ENCODE peak calls at places on chromosomes 5 and 9, in nine cellular contexts. V is AG10803; L is brain microvascular endothelial cell; K is left colon; S is effector memory CD8-positive, alpha-beta T cell; E is hepatic stellate cell; N is heart right ventricle; C is colonic mucosa; F is OCI-M1. O is an unnamed sample.

GRCh38 chr5:163626904-163627434 is 121.5 kb downstream of the MAT2B start:
- DNase-seq in N (no peak), S (no peak), V (no peak), F (no peak), E (no peak), L (no peak), K (no peak), C (no peak), O (no peak)

GRCh38 chr5:60632153-60632552 is 67.8 kb downstream of the DEPDC1B start:
- DNase-seq in N (no peak), E (no peak), S (no peak), V (no peak), L (no peak), F (no peak), C (no peak), K (no peak), O (no peak)

GRCh38 chr9:79012561-79012960 is 559.2 kb upstream of the TLE4 start:
- DNase-seq in N (no peak), F (no peak), L (peak; percentile 37), C (no peak), E (no peak), K (no peak), V (peak; percentile 60), S (no peak), O (no peak)

GRCh38 chr5:1718669-1719068 is 81.0 kb downstream of the MRPL36 start:
- DNase-seq in S (no peak), F (peak; percentile 47), V (no peak), C (no peak), L (no peak), E (no peak), K (no peak), N (no peak), O (no peak)

GRCh38 chr5:57675236-57675635 is 192.6 kb upstream of the ACTBL2 start:
- DNase-seq in L (no peak), V (peak; percentile 20), N (no peak), C (no peak), F (no peak), E (no peak), K (no peak), S (no peak), O (no peak)

GRCh38 chr5:52876456-52876855 is 88.7 kb downstream of the ITGA1 start:
- DNase-seq in C (no peak), L (peak; percentile 83), F (no peak), K (no peak), S (no peak), N (no peak), E (peak; percentile 33), V (no peak), O (no peak)

GRCh38 chr9:74245871-74246552 is 251.1 kb upstream of the RORB start:
- DNase-seq in S (no peak), V (no peak), L (no peak), K (no peak), E (no peak), N (no peak), C (no peak), F (no peak), O (no peak)

GRCh38 chr5:89827960-89828359 is 581.6 kb downstream of the CETN3 start:
- DNase-seq in K (no peak), L (no peak), E (no peak), S (no peak), N (no peak), F (no peak), V (no peak), C (no peak), O (no peak)

GRCh38 chr5:36759117-36759516 is 117.5 kb upstream of the NIPBL start:
- DNase-seq in L (no peak), C (no peak), S (no peak), K (no peak), F (no peak), N (no peak), V (no peak), E (no peak), O (no peak)

GRCh38 chr5:167315762-167316161 is 975.7 kb upstream of the WWC1 start:
- DNase-seq in S (no peak), N (no peak), K (no peak), L (no peak), C (no peak), V (no peak), F (no peak), E (no peak), O (no peak)

GRCh38 chr9:111481885-111482636 is 2.1 kb downstream of the ECPAS start:
- DNase-seq in L (peak; percentile 23), C (peak; percentile 25), F (peak; percentile 75), N (no peak), V (peak; percentile 32), S (no peak), K (no peak), E (no peak), O (no peak)

GRCh38 chr5:52786937-52787599 is 648 bp upstream of the ITGA1 start:
- DNase-seq in L (no peak), C (peak; percentile 71), K (peak; percentile 63), F (peak; percentile 61), E (no peak), S (no peak), N (no peak), V (no peak), O (peak; percentile 64)

GRCh38 chr5:126965487-126965886 is 64.9 kb downstream of the MARCHF3 start:
- DNase-seq in C (no peak), V (no peak), N (no peak), K (no peak), E (no peak), S (no peak), L (no peak), F (no peak), O (no peak)